ENCODE peak calls at places on chromosome 19, in six cellular contexts. W is WTC11, C is HCT116, G is HepG2, Z is H1, F is K562. S is an unnamed sample.

GRCh38 chr19:4390017-4390861 is 10.1 kb downstream of the SH3GL1 start:
- DNase-seq in C (no peak), F (no peak), G (no peak), Z (no peak), W (peak), S (no peak)

GRCh38 chr19:4077800-4078683 is 11.3 kb upstream of the ZBTB7A start:
- DNase-seq in C (no peak), G (no peak), Z (no peak), F (peak), W (peak), S (no peak)

GRCh38 chr19:49713236-49713845 is 22.4 kb downstream of the CPT1C start:
- DNase-seq in G (no peak), F (no peak), W (no peak), Z (no peak), C (no peak), S (no peak)

GRCh38 chr19:10517361-10517759 is at the start of gene S1PR5:
- DNase-seq in G (no peak), Z (no peak), F (peak), W (peak), C (no peak), S (no peak)

GRCh38 chr19:44757057-44757734 is 8.7 kb downstream of the BCL3 start:
- DNase-seq in C (no peak), Z (peak), W (peak), F (no peak), G (no peak), S (no peak)

GRCh38 chr19:459724-460511 is 915 bp downstream of the SHC2 start:
- DNase-seq in F (peak), G (peak), Z (peak), W (peak), C (no peak), S (no peak)

GRCh38 chr19:45473366-45474190 is 5.8 kb downstream of the FOSB start:
- DNase-seq in C (no peak), Z (no peak), F (no peak), W (no peak), G (no peak), S (no peak)

GRCh38 chr19:49805822-49806612 is 7.1 kb downstream of the FUZ start:
- DNase-seq in F (no peak), G (no peak), W (no peak), Z (no peak), C (no peak), S (no peak)

GRCh38 chr19:49336482-49337266 is 1.5 kb downstream of the CD37 start:
- DNase-seq in W (no peak), Z (no peak), G (no peak), C (no peak), F (no peak), S (no peak)

GRCh38 chr19:47542030-47542475 is 27.2 kb upstream of the NAPA start:
- DNase-seq in W (no peak), C (no peak), G (no peak), F (no peak), Z (no peak), S (no peak)

GRCh38 chr19:11214387-11214786 is 17.0 kb upstream of the KANK2 start:
- DNase-seq in W (no peak), F (no peak), C (no peak), G (no peak), Z (no peak), S (no peak)

GRCh38 chr19:55473613-55474012 is 2.8 kb upstream of the ZNF628 start:
- DNase-seq in Z (no peak), F (no peak), W (no peak), G (no peak), C (no peak), S (no peak)

GRCh38 chr19:38841787-38842438 is 7.9 kb downstream of the HNRNPL start:
- DNase-seq in C (no peak), F (no peak), G (no peak), W (no peak), Z (no peak), S (no peak)

GRCh38 chr19:4474504-4475136 is 2.5 kb downstream of the HDGFL2 start:
- DNase-seq in G (no peak), W (peak), F (peak), Z (peak), C (no peak), S (no peak)

GRCh38 chr19:1748703-1749341 is 4.5 kb upstream of the ONECUT3 start:
- DNase-seq in W (no peak), C (no peak), Z (peak), F (no peak), G (no peak), S (no peak)

GRCh38 chr19:49896863-49897621 is at the start of gene IL4I1:
- DNase-seq in C (no peak), G (no peak), Z (no peak), F (no peak), W (no peak), S (peak)

GRCh38 chr19:2625434-2625833 is 77.1 kb downstream of the GNG7 start:
- DNase-seq in F (no peak), Z (no peak), G (no peak), C (no peak), W (no peak), S (no peak)

GRCh38 chr19:4531562-4532165 is 3.4 kb downstream of the PLIN5 start:
- DNase-seq in F (no peak), C (no peak), Z (no peak), G (no peak), W (no peak), S (no peak)

GRCh38 chr19:41801682-41802317 is 5.4 kb downstream of the CEACAM3 start:
- DNase-seq in Z (no peak), G (no peak), W (no peak), C (no peak), F (no peak), S (no peak)

GRCh38 chr19:49953376-49953775 is 7.6 kb downstream of the SIGLEC11 start:
- DNase-seq in F (no peak), G (no peak), C (no peak), Z (no peak), W (no peak), S (no peak)

GRCh38 chr19:46789371-46789770 is 977 bp upstream of the SLC1A5 start:
- DNase-seq in Z (no peak), W (no peak), C (no peak), F (no peak), G (no peak), S (no peak)

GRCh38 chr19:28324275-28325060 is 888.5 kb downstream of the UQCRFS1 start:
- DNase-seq in G (no peak), C (no peak), W (no peak), Z (no peak), F (no peak), S (no peak)

GRCh38 chr19:53971608-53972007 is 8.9 kb downstream of the CACNG8 start:
- DNase-seq in G (no peak), C (no peak), Z (no peak), F (no peak), W (no peak), S (no peak)

GRCh38 chr19:48630289-48631036 is 6.7 kb downstream of the DBP start:
- DNase-seq in W (peak), F (no peak), C (no peak), Z (peak), G (no peak), S (no peak)

GRCh38 chr19:7395360-7395781 is 46.6 kb downstream of the ARHGEF18 start:
- DNase-seq in Z (peak), W (no peak), G (no peak), C (no peak), F (peak), S (no peak)
- TF ChIP-seq ATF3 in Z (no peak), W (no peak), G (no peak), C (no peak), F (no peak), S (no peak)

GRCh38 chr19:51091895-51092873 is 9.5 kb upstream of the KLK14 start:
- DNase-seq in C (no peak), W (no peak), G (no peak), F (no peak), Z (no peak), S (no peak)
- TF ChIP-seq ATF3 in C (no peak), W (no peak), G (no peak), F (no peak), Z (no peak), S (no peak)

DNA sequence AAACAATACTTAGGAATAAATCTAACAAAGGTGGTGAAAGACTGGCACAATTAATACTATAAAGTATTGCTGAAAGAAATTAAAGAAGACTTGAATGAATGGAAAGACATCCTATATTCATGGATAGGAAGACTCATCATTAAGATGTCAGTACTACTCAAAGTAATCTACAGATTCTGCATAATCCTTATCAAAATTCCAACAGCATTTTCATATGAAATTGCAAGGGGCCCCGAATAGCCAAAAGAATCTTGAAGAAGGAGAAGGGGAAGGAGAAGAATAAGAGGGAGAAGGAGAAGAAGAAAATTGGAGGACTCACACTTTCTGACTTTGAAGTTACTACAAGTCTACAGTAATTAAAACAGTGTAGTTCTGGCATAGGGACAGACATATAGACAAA is 25.6 kb upstream of the LRP3 start:
- DNase-seq in F (no peak), C (no peak), G (no peak), Z (no peak), W (no peak), S (no peak)
- TF ChIP-seq ATF3 in F (no peak), C (no peak), G (no peak), Z (no peak), W (no peak), S (no peak)

GRCh38 chr19:29941828-29942403 is at the start of gene URI1:
- DNase-seq in W (peak), F (peak), C (peak), Z (peak), G (peak), S (no peak)
- TF ChIP-seq ATF3 in W (no peak), F (no peak), C (no peak), Z (no peak), G (no peak), S (no peak)

GRCh38 chr19:16075430-16076153 is 703 bp upstream of the TPM4 start:
- DNase-seq in F (no peak), Z (no peak), G (no peak), W (no peak), C (no peak), S (no peak)

GRCh38 chr19:16076154-16076957 is at the start of gene TPM4:
- DNase-seq in C (peak), Z (peak), F (peak), W (peak), G (peak), S (peak)

GRCh38 chr19:16073481-16073880 is 2.8 kb upstream of the TPM4 start:
- DNase-seq in Z (peak), W (no peak), C (no peak), F (no peak), G (no peak), S (no peak)

GRCh38 chr19:16074488-16075365 is 1.6 kb upstream of the TPM4 start:
- DNase-seq in Z (peak), C (no peak), F (no peak), G (no peak), W (no peak), S (no peak)

DNA sequence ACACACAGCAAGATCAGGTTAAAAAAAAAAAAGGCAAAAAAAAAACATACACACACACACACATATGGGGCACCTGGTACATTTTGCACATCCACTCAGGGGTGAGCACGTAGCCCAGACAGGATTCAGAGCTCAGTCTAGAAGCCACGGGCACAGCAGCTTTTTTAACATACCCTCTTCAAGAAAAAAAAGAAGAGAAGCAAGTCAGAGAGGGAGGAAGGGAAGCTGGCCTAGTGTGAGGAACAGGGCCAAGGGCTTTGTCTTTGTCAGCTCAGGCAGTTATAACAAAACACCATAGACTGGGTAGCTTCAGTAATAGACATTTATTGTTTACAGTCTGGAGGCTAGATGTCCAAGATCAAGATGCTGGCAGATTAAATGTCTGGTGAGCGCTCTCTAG is 2.3 kb upstream of the TPM4 start:
- DNase-seq in W (no peak), Z (peak), G (no peak), C (no peak), F (no peak), S (no peak)
- TF ChIP-seq ATF3 in W (no peak), Z (no peak), G (no peak), C (no peak), F (no peak), S (no peak)

GRCh38 chr19:40376286-40376862 is 13.6 kb downstream of the HIPK4 start:
- DNase-seq in C (no peak), F (no peak), W (no peak), Z (no peak), G (no peak), S (no peak)
- TF ChIP-seq ATF3 in C (no peak), F (no peak), W (no peak), Z (no peak), G (no peak), S (no peak)

DNA sequence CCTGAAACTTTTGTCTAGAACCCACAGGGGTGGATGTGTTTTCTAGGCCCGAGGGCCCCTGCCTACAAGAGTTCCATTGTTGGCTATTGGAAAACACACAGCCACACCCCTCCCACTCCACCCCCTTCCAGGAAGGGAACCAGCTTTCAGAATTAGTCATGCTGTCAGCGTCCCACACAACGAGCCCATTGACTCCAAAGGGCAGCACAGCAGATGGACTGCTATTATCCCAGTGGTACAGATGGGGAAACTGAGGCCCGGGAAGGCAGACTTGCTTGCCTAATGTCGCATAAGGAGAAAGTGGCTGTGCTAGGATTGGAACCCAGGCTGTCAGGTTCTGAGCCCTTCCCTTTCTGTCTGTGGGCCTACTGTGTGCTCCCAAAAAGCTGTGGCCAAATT is 8.1 kb upstream of the FXYD3 start:
- DNase-seq in W (no peak), C (peak), F (peak), Z (no peak), G (peak), S (no peak)
- TF ChIP-seq ATF3 in W (no peak), C (no peak), F (no peak), Z (no peak), G (no peak), S (no peak)

GRCh38 chr19:57248646-57249045 is 8.2 kb downstream of the ZNF805 start:
- DNase-seq in F (no peak), C (no peak), W (no peak), Z (no peak), G (no peak), S (no peak)
- TF ChIP-seq ATF3 in F (no peak), C (no peak), W (no peak), Z (no peak), G (no peak), S (no peak)